ENCODE peak calls at places on chromosomes 16 and 17, in four cellular contexts. One of them, this sample, is unnamed. For H3K9me3 and H3K4me1, the result is how much of the 10 kb centered on the place peaks cover.

GRCh38 chr16:49883111-49883829 is 27.4 kb upstream of the ZNF423 start:
- DNase-seq in naive thymus-derived CD4-positive, alpha-beta T cell: no peak
- DNase-seq in testis: no peak
- DNase-seq in Caco-2: no peak
- DNase-seq in this sample: peak

GRCh38 chr16:20995711-20996110 is 95.1 kb downstream of the LYRM1 start:
- DNase-seq in Caco-2: no peak
- DNase-seq in testis: no peak
- DNase-seq in naive thymus-derived CD4-positive, alpha-beta T cell: no peak
- DNase-seq in this sample: no peak

GRCh38 chr17:1484586-1485310 is 7.7 kb downstream of the MYO1C start:
- DNase-seq in naive thymus-derived CD4-positive, alpha-beta T cell: peak
- DNase-seq in testis: peak
- DNase-seq in Caco-2: peak
- DNase-seq in this sample: peak

GRCh38 chr17:43609613-43610385 is 51.9 kb downstream of the MEOX1 start:
- DNase-seq in Caco-2: no peak
- DNase-seq in naive thymus-derived CD4-positive, alpha-beta T cell: no peak
- DNase-seq in testis: no peak
- DNase-seq in this sample: peak

GRCh38 chr17:2158011-2158410 is 103.1 kb downstream of the HIC1 start:
- DNase-seq in naive thymus-derived CD4-positive, alpha-beta T cell: no peak
- DNase-seq in Caco-2: no peak
- DNase-seq in testis: no peak
- DNase-seq in this sample: no peak

GRCh38 chr17:2386400-2387085 is 14.3 kb downstream of the MNT start:
- DNase-seq in testis: no peak
- DNase-seq in naive thymus-derived CD4-positive, alpha-beta T cell: no peak
- DNase-seq in Caco-2: no peak
- DNase-seq in this sample: no peak

GRCh38 chr17:28404007-28404406 is 2.0 kb downstream of the SLC46A1 start:
- DNase-seq in Caco-2: no peak
- DNase-seq in testis: no peak
- DNase-seq in naive thymus-derived CD4-positive, alpha-beta T cell: no peak
- DNase-seq in this sample: no peak

GRCh38 chr17:82107341-82107860 is 9.4 kb upstream of the FASN start:
- DNase-seq in naive thymus-derived CD4-positive, alpha-beta T cell: no peak
- DNase-seq in Caco-2: peak
- DNase-seq in testis: no peak
- DNase-seq in this sample: no peak

GRCh38 chr17:77304051-77304745 is 163.4 kb downstream of the SEC14L1 start:
- DNase-seq in Caco-2: no peak
- DNase-seq in naive thymus-derived CD4-positive, alpha-beta T cell: no peak
- DNase-seq in testis: no peak
- DNase-seq in this sample: no peak

GRCh38 chr16:10552998-10553491 is 27.4 kb downstream of the EMP2 start:
- DNase-seq in naive thymus-derived CD4-positive, alpha-beta T cell: peak
- DNase-seq in Caco-2: no peak
- DNase-seq in testis: peak
- DNase-seq in this sample: peak

GRCh38 chr17:62809656-62810055 is 1.5 kb upstream of the MARCHF10 start:
- DNase-seq in Caco-2: no peak
- DNase-seq in naive thymus-derived CD4-positive, alpha-beta T cell: no peak
- DNase-seq in testis: no peak
- DNase-seq in this sample: no peak

GRCh38 chr16:79171504-79172240 is 428.9 kb downstream of the MAF start:
- DNase-seq in naive thymus-derived CD4-positive, alpha-beta T cell: no peak
- DNase-seq in testis: no peak
- DNase-seq in Caco-2: no peak
- DNase-seq in this sample: no peak

GRCh38 chr16:57578521-57579360 is 36.3 kb downstream of the ADGRG5 start:
- DNase-seq in naive thymus-derived CD4-positive, alpha-beta T cell: no peak
- DNase-seq in testis: no peak
- DNase-seq in Caco-2: no peak
- DNase-seq in this sample: no peak

GRCh38 chr16:11562941-11563340 is 23.8 kb downstream of the LITAF start:
- DNase-seq in testis: no peak
- DNase-seq in Caco-2: no peak
- DNase-seq in naive thymus-derived CD4-positive, alpha-beta T cell: no peak
- DNase-seq in this sample: no peak

GRCh38 chr16:66552288-66553143 is at the start of gene CKLF:
- DNase-seq in Caco-2: peak
- DNase-seq in naive thymus-derived CD4-positive, alpha-beta T cell: peak
- DNase-seq in testis: peak
- DNase-seq in this sample: peak

GRCh38 chr17:17783121-17783824 is 53.5 kb downstream of the SREBF1 start:
- DNase-seq in Caco-2: peak
- DNase-seq in naive thymus-derived CD4-positive, alpha-beta T cell: peak
- DNase-seq in testis: peak
- DNase-seq in this sample: peak

GRCh38 chr16:73017321-73017720 is 30.6 kb downstream of the ZFHX3 start:
- DNase-seq in Caco-2: no peak
- DNase-seq in naive thymus-derived CD4-positive, alpha-beta T cell: no peak
- DNase-seq in testis: no peak
- DNase-seq in this sample: no peak

GRCh38 chr16:12609937-12610699 is 193.6 kb downstream of the CPPED1 start:
- DNase-seq in naive thymus-derived CD4-positive, alpha-beta T cell: no peak
- DNase-seq in testis: no peak
- DNase-seq in Caco-2: no peak
- DNase-seq in this sample: no peak

GRCh38 chr16:26666486-26666885 is 400.2 kb upstream of the C16orf82 start:
- DNase-seq in naive thymus-derived CD4-positive, alpha-beta T cell: no peak
- DNase-seq in testis: no peak
- DNase-seq in Caco-2: no peak
- DNase-seq in this sample: no peak

GRCh38 chr17:35849469-35850348 is 19.0 kb downstream of the HEATR9 start:
- DNase-seq in naive thymus-derived CD4-positive, alpha-beta T cell: peak
- DNase-seq in testis: peak
- DNase-seq in Caco-2: peak
- DNase-seq in this sample: peak

GRCh38 chr16:80931985-80932720 is 74.5 kb downstream of the CMC2 start:
- DNase-seq in testis: peak
- DNase-seq in Caco-2: peak
- DNase-seq in naive thymus-derived CD4-positive, alpha-beta T cell: no peak
- DNase-seq in this sample: no peak

GRCh38 chr17:5509482-5509881 is 23.1 kb downstream of the MIS12 start:
- DNase-seq in Caco-2: no peak
- DNase-seq in naive thymus-derived CD4-positive, alpha-beta T cell: no peak
- DNase-seq in testis: no peak
- DNase-seq in this sample: no peak

GRCh38 chr16:66991545-66992077 is 3.2 kb downstream of the CES4A start:
- DNase-seq in Caco-2: no peak
- DNase-seq in naive thymus-derived CD4-positive, alpha-beta T cell: no peak
- DNase-seq in testis: no peak
- DNase-seq in this sample: no peak

GRCh38 chr17:18038149-18038850 is 668 bp downstream of the ATPAF2 start:
- DNase-seq in Caco-2: no peak
- DNase-seq in naive thymus-derived CD4-positive, alpha-beta T cell: no peak
- DNase-seq in testis: no peak
- DNase-seq in this sample: no peak

GRCh38 chr16:85757341-85757822 is 6.5 kb upstream of the C16orf74 start:
- DNase-seq in testis: no peak
- DNase-seq in naive thymus-derived CD4-positive, alpha-beta T cell: no peak
- DNase-seq in Caco-2: no peak
- DNase-seq in this sample: no peak

DNA sequence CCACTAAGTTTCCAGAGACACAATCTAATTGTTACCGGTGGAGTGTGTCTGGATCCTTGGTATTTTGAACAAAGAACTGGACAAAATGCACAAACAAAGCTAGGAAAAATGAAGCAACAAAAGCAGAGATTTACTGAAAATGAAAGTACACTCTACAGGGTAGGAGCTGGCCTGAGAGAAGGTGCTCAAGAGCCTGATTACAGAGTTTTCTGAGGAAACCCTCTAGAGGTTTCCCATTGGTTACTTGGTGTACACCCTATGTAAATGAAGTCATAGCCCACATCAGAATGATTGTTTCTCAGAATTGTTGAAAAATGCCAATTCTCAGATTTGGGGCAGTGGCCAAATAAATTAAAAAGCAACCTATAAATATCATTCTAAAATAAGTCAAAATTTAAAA is 436.4 kb downstream of the KCNJ18 start:
- DNase-seq in Caco-2: no peak
- DNase-seq in naive thymus-derived CD4-positive, alpha-beta T cell: no peak
- DNase-seq in testis: no peak
- DNase-seq in this sample: no peak
- H3K9me3 ChIP-seq in Caco-2: under half
- H3K9me3 ChIP-seq in naive thymus-derived CD4-positive, alpha-beta T cell: under half
- H3K9me3 ChIP-seq in testis: under half
- H3K9me3 ChIP-seq in this sample: under half

DNA sequence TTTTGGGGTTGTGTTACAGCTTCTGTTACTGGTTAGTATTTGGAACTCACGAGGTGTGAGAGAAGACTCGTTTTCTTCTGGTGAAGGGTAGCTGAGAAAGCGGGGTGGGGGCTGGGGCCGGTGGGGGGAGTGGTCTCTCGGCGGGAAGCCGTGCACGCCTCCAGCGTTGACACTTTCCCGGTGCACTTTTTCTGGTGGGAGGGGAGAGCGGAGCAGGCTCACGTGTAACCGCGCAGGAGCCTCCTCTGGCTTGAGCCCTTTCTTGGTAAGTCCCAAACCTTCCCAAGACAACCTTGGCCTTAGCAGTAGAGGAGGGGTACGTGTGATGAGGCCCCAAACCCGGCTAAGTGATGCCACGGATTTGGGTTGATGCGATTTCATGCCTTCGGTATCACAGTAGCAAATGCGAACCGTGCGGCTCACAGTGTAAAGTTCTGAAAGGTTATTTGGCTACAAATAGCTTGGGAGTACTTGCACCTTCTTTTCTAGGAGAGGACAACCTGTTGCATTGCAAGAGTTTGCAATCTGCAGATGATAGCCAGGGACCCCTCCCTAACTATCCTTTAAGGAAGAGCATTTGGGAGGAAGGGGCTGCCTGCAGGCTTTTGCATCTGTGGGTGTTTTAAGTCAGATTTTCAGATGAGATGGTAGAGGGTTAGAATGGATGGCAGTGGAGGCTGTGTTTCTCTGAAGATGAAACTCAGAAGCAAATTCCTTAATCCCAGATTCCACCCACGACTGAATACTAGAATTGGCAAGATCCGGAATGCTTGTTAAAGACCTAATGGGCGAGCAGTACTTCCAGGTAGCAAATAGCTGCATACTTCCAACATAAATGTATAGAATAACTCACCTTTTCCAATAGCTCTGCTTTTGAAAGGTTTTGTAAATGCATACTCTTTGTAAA is 1.5 kb downstream of the HLF start:
- DNase-seq in Caco-2: no peak
- DNase-seq in testis: peak
- DNase-seq in naive thymus-derived CD4-positive, alpha-beta T cell: peak
- DNase-seq in this sample: no peak
- H3K4me3 ChIP-seq in Caco-2: peak
- H3K4me3 ChIP-seq in testis: peak
- H3K4me3 ChIP-seq in naive thymus-derived CD4-positive, alpha-beta T cell: no peak
- H3K4me3 ChIP-seq in this sample: no peak

DNA sequence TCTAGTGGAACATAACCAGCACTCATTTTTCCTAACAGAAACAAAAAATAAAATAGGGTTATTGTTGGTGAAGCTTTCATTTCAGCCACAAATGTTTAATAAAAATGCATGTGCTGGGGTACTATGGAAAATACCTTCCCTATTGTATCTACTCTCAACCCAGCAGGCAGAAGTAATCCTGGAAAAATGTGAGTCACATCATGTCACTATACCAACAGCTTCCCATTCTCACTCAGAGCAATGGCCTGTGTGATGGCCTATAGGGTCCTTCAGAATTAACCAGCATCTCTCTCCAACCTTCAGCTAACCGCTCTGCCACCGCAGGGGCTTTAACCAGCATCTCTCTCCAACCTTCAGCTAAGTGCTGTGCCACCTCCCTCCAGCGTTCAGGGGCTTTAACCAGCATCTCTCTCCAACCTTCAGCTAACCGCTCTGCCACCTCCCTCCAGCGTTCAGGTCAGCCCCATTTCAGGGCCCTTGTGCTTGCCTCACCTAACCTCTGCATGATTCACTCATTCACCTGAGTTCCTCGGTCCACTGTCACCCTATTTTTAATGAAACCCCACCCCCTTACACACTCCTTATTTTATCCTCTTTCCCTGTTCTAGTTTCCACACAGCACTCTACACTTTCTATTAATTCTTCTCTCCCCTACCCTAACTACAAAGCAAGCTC is 34.0 kb downstream of the UBE2G1 start:
- DNase-seq in testis: no peak
- DNase-seq in naive thymus-derived CD4-positive, alpha-beta T cell: no peak
- DNase-seq in Caco-2: no peak
- DNase-seq in this sample: no peak
- H3K4me1 ChIP-seq in testis: under half
- H3K4me1 ChIP-seq in naive thymus-derived CD4-positive, alpha-beta T cell: under half
- H3K4me1 ChIP-seq in Caco-2: under half
- H3K4me1 ChIP-seq in this sample: under half

GRCh38 chr16:59330030-59330670 is 596.0 kb upstream of the GOT2 start:
- DNase-seq in Caco-2: no peak
- DNase-seq in testis: no peak
- DNase-seq in naive thymus-derived CD4-positive, alpha-beta T cell: no peak
- DNase-seq in this sample: no peak

GRCh38 chr16:59320657-59321056 is 586.5 kb upstream of the GOT2 start:
- DNase-seq in Caco-2: no peak
- DNase-seq in naive thymus-derived CD4-positive, alpha-beta T cell: no peak
- DNase-seq in testis: no peak
- DNase-seq in this sample: no peak

GRCh38 chr16:59327894-59328293 is 593.8 kb upstream of the GOT2 start:
- DNase-seq in naive thymus-derived CD4-positive, alpha-beta T cell: no peak
- DNase-seq in testis: no peak
- DNase-seq in Caco-2: no peak
- DNase-seq in this sample: no peak

GRCh38 chr16:59324462-59324861 is 590.3 kb upstream of the GOT2 start:
- DNase-seq in testis: no peak
- DNase-seq in Caco-2: no peak
- DNase-seq in naive thymus-derived CD4-positive, alpha-beta T cell: no peak
- DNase-seq in this sample: no peak
- H3K9me3 ChIP-seq in testis: under half
- H3K9me3 ChIP-seq in Caco-2: under half
- H3K9me3 ChIP-seq in naive thymus-derived CD4-positive, alpha-beta T cell: under half
- H3K9me3 ChIP-seq in this sample: under half